ENCODE peak calls at places on chromosomes 11 and 22, in nine cellular contexts. B is LHCN-M2, E is fibroblast of lung, N is lung, S is GM04504, M is breast epithelium, H is NCI-H1436, Q is EL, O is GM12892. Y is an unnamed sample.

GRCh38 chr11:64590763-64591221 is at the start of gene SLC22A12:
- DNase-seq in S (no peak), Q (no peak), H (no peak), B (no peak), M (no peak), N (no peak), E (no peak), O (no peak), Y (no peak)

GRCh38 chr11:65489061-65489705 is 9.7 kb upstream of the MALAT1 start:
- DNase-seq in E (peak), H (no peak), N (no peak), Q (peak), B (peak), O (no peak), S (peak), M (no peak), Y (peak)

GRCh38 chr22:44088976-44089570 is 65.0 kb downstream of the PARVB start:
- DNase-seq in B (peak), O (no peak), M (no peak), H (no peak), S (peak), N (no peak), E (no peak), Q (peak), Y (peak)

GRCh38 chr11:45106006-45106405 is 40.4 kb upstream of the PRDM11 start:
- DNase-seq in N (no peak), E (no peak), S (no peak), B (no peak), Q (no peak), O (no peak), H (no peak), M (no peak), Y (no peak)

GRCh38 chr22:27885977-27886842 is 32.8 kb downstream of the PITPNB start:
- DNase-seq in S (peak), B (peak), E (peak), M (no peak), O (peak), H (no peak), N (peak), Q (peak), Y (peak)

GRCh38 chr11:3056296-3057068 is 741 bp downstream of the CARS1 start:
- DNase-seq in Q (no peak), H (no peak), O (no peak), N (peak), E (no peak), M (no peak), B (no peak), S (no peak), Y (peak)

GRCh38 chr11:63829823-63830489 is 9.0 kb upstream of the MARK2 start:
- DNase-seq in H (peak), B (peak), Q (peak), E (peak), S (no peak), N (no peak), O (no peak), M (no peak), Y (peak)

GRCh38 chr22:24441406-24442351 is 14.3 kb downstream of the ADORA2A start:
- DNase-seq in M (no peak), N (no peak), O (peak), S (no peak), E (no peak), B (no peak), Q (peak), H (no peak), Y (no peak)

GRCh38 chr11:70891844-70892380 is 360.5 kb downstream of the SHANK2 start:
- DNase-seq in B (no peak), Q (no peak), S (no peak), H (no peak), N (no peak), E (no peak), M (no peak), O (no peak), Y (no peak)

GRCh38 chr11:1230456-1231395 is 7.9 kb downstream of the MUC5B start:
- DNase-seq in Q (no peak), B (no peak), H (no peak), O (peak), E (no peak), N (no peak), M (no peak), S (no peak), Y (no peak)

GRCh38 chr11:125272822-125273221 is 108.3 kb downstream of the PKNOX2 start:
- DNase-seq in N (no peak), Q (no peak), M (no peak), E (no peak), O (no peak), B (no peak), H (no peak), S (no peak), Y (no peak)

GRCh38 chr11:43579171-43579918 is 101.2 kb upstream of the HSD17B12 start:
- DNase-seq in E (peak), H (no peak), O (peak), N (no peak), M (no peak), Q (peak), S (no peak), B (no peak), Y (peak)

GRCh38 chr11:69317401-69318092 is 23.6 kb downstream of the MYEOV start:
- DNase-seq in O (no peak), S (no peak), B (peak), N (no peak), E (peak), H (no peak), M (no peak), Q (no peak), Y (peak)

GRCh38 chr22:20579273-20580120 is 72.1 kb downstream of the MED15 start:
- DNase-seq in B (no peak), H (no peak), E (no peak), S (no peak), N (no peak), Q (no peak), O (no peak), M (no peak), Y (no peak)

GRCh38 chr11:72228229-72228843 is 3.8 kb downstream of the INPPL1 start:
- DNase-seq in N (no peak), M (peak), O (no peak), Q (no peak), S (no peak), E (no peak), H (peak), B (no peak), Y (no peak)

GRCh38 chr11:32469791-32470190 is 34.5 kb upstream of the WT1 start:
- DNase-seq in O (no peak), M (no peak), H (no peak), N (no peak), B (no peak), S (no peak), Q (no peak), E (no peak), Y (no peak)

GRCh38 chr22:31130873-31131272 is 8.1 kb downstream of the INPP5J start:
- DNase-seq in N (no peak), E (no peak), S (no peak), B (no peak), H (no peak), O (no peak), M (no peak), Q (no peak), Y (no peak)

GRCh38 chr22:43273902-43274484 is 69.2 kb downstream of the SCUBE1 start:
- DNase-seq in H (peak), E (peak), S (peak), N (peak), B (peak), Q (peak), M (no peak), O (peak), Y (peak)

GRCh38 chr22:26461188-26461810 is 22.3 kb downstream of the HPS4 start:
- DNase-seq in M (no peak), S (no peak), B (peak), O (no peak), H (peak), Q (peak), E (peak), N (peak), Y (peak)

GRCh38 chr22:30694171-30694637 is 470 bp upstream of the OSBP2 start:
- DNase-seq in M (peak), B (no peak), E (peak), S (no peak), Q (peak), H (peak), N (peak), O (peak), Y (peak)

GRCh38 chr11:30017467-30017895 is 651 bp upstream of the KCNA4 start:
- DNase-seq in S (no peak), Q (no peak), N (no peak), B (no peak), M (no peak), O (no peak), H (no peak), E (no peak), Y (peak)

GRCh38 chr22:31286360-31287255 is 5.7 kb downstream of the PIK3IP1 start:
- DNase-seq in S (no peak), O (no peak), Q (no peak), E (no peak), B (no peak), H (no peak), N (no peak), M (no peak), Y (no peak)

GRCh38 chr11:33802414-33802950 is 28.2 kb upstream of the FBXO3 start:
- DNase-seq in O (no peak), N (no peak), S (peak), B (peak), M (no peak), Q (peak), E (peak), H (peak), Y (peak)

GRCh38 chr11:75325713-75326438 is 25.6 kb downstream of the ARRB1 start:
- DNase-seq in H (no peak), N (no peak), O (no peak), Q (peak), E (peak), M (no peak), B (peak), S (peak), Y (peak)

GRCh38 chr22:49761836-49762235 is 65.8 kb downstream of the BRD1 start:
- DNase-seq in Q (no peak), S (no peak), E (no peak), O (no peak), H (no peak), M (peak), B (no peak), N (no peak), Y (no peak)

GRCh38 chr22:36164621-36165020 is 4.1 kb upstream of the APOL3 start:
- DNase-seq in N (no peak), S (no peak), Q (no peak), O (no peak), H (no peak), E (no peak), M (no peak), B (no peak), Y (no peak)

GRCh38 chr22:40128989-40129388 is 48.7 kb upstream of the TNRC6B start:
- DNase-seq in N (no peak), B (peak), S (no peak), M (no peak), Q (no peak), O (peak), E (peak), H (no peak), Y (no peak)

GRCh38 chr11:86176165-86176884 is 68.2 kb upstream of the EED start:
- DNase-seq in B (no peak), H (no peak), S (no peak), O (no peak), Q (peak), N (no peak), M (no peak), E (peak), Y (no peak)

GRCh38 chr11:2881974-2882362 is 3.6 kb downstream of the CDKN1C start:
- DNase-seq in O (no peak), B (no peak), S (no peak), H (no peak), M (no peak), Q (no peak), N (no peak), E (no peak), Y (no peak)

GRCh38 chr11:118913411-118914125 is 12.2 kb downstream of the BCL9L start:
- DNase-seq in M (no peak), Q (no peak), H (no peak), E (no peak), S (no peak), N (no peak), B (no peak), O (no peak), Y (peak)

GRCh38 chr11:106467486-106467885 is 390.0 kb downstream of the AASDHPPT start:
- DNase-seq in B (no peak), E (no peak), Q (no peak), O (no peak), M (no peak), N (no peak), S (no peak), H (no peak), Y (no peak)

GRCh38 chr22:37627545-37627944 is 11.9 kb upstream of the SH3BP1 start:
- DNase-seq in N (no peak), S (no peak), B (no peak), E (no peak), Q (no peak), H (no peak), O (no peak), M (no peak), Y (no peak)

Y was measured in astrocyte of the hippocampus.